ENCODE peak calls at places on chromosomes 6 and 20, in nine cellular contexts. X, F, D, V, M, L, K, E and P are unnamed samples.

GRCh38 chr6:148414836-148415235 is 72.2 kb downstream of the SASH1 start:
- DNase-seq in X (no peak), F (no peak), D (peak), V (peak), M (no peak), L (no peak), K (no peak), E (no peak), P (peak)

GRCh38 chr6:90098025-90098474 is 198.6 kb downstream of the BACH2 start:
- DNase-seq in X (no peak), F (no peak), D (peak), V (peak), M (no peak), L (no peak), K (no peak), E (no peak), P (peak)

GRCh38 chr6:114075300-114075699 is 104.4 kb upstream of the HDAC2 start:
- DNase-seq in X (no peak), F (no peak), D (no peak), V (no peak), M (no peak), L (no peak), K (no peak), E (no peak), P (no peak)

GRCh38 chr6:25882066-25882496 is 8.0 kb upstream of the SLC17A3 start:
- DNase-seq in X (peak), F (peak), D (no peak), V (no peak), M (peak), L (peak), K (peak), E (peak), P (no peak)

GRCh38 chr20:57928181-57928967 is 218.6 kb upstream of the PMEPA1 start:
- DNase-seq in X (no peak), F (peak), D (peak), V (peak), M (no peak), L (no peak), K (no peak), E (peak), P (peak)

GRCh38 chr6:161303628-161304340 is 29.9 kb upstream of the AGPAT4 start:
- DNase-seq in X (no peak), F (no peak), D (no peak), V (peak), M (no peak), L (no peak), K (no peak), E (no peak), P (peak)

GRCh38 chr6:100382031-100382430 is 82.7 kb downstream of the SIM1 start:
- DNase-seq in X (no peak), F (no peak), D (no peak), V (peak), M (no peak), L (no peak), K (no peak), E (no peak), P (no peak)

GRCh38 chr6:54846243-54846856 is at the start of gene FAM83B:
- DNase-seq in X (no peak), F (peak), D (no peak), V (peak), M (no peak), L (peak), K (no peak), E (peak), P (no peak)

GRCh38 chr20:47464380-47465101 is 37.1 kb upstream of the NCOA3 start:
- DNase-seq in X (no peak), F (no peak), D (peak), V (peak), M (no peak), L (no peak), K (no peak), E (no peak), P (peak)

DNA sequence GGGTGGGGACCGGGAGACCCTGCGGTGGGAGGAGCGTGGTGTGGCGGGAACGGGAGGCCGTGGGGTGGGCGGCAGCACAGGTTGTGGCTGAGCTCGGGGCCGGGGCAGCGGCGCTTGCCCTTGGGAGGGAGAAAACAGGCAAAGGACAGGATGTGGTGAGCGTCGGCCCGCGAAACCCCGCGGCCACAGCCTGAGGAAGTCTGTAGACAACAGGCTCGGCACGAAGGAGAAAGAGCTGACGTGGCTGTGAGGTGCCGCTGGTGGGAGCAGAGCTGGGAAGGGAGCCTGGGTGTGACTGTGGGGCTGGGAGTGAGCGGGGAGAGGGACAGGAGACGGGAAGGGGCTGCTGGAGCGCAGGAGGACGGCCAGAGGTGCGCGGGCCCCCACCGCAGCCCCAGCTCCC is 202.9 kb downstream of the DLL1 start:
- DNase-seq in X (peak), F (no peak), D (no peak), V (no peak), M (no peak), L (no peak), K (no peak), E (peak), P (no peak)
- H3K4me3 ChIP-seq in X (peak), F (no peak), D (no peak), V (no peak), M (no peak), L (no peak), K (no peak), E (no peak), P (no peak)

GRCh38 chr6:34332255-34333198 is 59.9 kb downstream of the NUDT3 start:
- DNase-seq in X (no peak), F (no peak), D (no peak), V (no peak), M (no peak), L (no peak), K (no peak), E (no peak), P (no peak)
- H3K27ac ChIP-seq in X (no peak), F (no peak), D (no peak), V (no peak), M (no peak), L (no peak), K (no peak), E (no peak), P (no peak)

DNA sequence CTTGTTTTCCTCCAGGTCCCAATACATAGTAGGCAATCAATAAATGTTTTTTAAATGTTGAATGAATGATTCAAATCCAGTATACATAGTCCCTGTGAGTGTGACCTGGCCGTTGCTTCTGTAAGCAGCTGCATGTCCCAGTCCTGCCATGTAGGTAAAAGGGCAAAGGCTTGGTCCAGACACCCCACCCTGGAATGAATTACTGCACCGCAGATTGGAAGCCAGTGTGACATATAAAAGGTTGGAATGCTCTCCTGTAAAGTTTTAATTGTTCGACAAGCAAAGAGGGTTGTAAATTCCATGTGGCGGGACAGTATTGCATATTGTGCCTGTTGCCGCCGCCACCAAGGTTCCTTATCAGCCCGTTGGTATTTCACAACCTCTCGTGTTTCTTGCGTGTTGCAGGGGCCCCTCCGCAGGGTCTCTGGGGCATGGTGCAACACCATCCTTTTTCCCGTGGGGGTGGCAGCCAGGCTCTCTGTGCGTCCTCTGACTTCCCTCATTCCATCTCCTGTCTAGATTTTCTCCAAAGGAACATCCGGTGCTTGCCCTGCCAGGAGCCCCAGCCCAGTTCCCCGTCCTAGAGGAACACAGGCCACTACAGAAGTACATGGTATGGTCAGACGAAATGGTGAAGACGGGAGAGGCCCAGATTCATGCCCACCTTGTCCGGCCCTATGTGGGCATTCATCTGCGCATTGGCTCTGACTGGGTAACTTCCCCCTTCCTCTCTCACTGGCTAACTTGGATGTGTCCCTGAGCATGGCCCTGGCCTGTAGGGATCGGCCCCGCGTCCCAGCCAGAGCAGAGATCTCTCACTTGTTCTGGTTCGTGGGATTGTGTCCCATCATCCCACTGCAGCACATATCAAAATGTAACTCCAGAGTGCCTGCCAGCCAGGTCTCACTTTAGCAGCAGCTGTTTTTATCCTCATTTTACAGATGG is 20.3 kb downstream of the POFUT1 start:
- DNase-seq in X (no peak), F (peak), D (no peak), V (no peak), M (no peak), L (no peak), K (no peak), E (peak), P (no peak)
- H3K4me3 ChIP-seq in X (no peak), F (no peak), D (no peak), V (no peak), M (no peak), L (no peak), K (no peak), E (no peak), P (no peak)

DNA sequence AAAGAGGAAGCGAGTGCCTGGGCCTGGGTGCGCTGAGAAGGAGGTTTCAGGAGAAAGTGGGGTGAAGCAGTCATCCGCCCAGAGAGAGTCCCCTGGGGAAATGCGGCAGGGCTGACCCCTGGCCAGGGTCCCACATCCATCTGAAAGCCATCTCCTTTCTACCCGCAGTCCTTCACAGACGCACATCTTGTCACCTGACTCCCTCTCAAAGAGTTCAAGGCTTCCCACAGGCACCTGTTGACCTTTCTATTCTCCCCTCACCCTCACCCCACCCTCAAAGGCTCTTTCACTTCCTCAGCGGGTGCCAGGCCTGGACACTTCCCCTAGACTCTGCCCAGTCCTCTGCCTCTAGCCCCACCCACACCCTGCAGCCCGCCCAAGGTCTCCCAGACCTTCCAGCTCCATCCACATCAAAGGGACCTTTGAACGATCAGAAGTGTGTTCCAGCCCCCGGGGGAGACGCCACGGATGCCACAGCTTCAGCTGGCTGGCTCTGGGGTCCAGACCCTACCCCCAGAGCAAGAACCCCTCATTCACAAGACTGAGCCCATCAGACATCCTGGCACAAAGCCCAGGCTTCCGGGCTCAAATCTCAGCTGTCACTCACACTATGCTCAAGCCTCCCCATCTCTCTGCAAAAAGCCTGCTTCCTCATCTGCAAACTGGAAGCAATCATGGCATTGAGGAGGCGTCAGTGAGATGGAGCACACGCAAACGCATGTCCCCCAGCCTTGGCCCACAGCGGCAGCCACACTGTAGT is 2.1 kb downstream of the CTSZ start:
- DNase-seq in X (peak), F (no peak), D (no peak), V (no peak), M (peak), L (no peak), K (no peak), E (peak), P (no peak)
- H3K27ac ChIP-seq in X (no peak), F (no peak), D (no peak), V (no peak), M (peak), L (no peak), K (no peak), E (peak), P (no peak)

DNA sequence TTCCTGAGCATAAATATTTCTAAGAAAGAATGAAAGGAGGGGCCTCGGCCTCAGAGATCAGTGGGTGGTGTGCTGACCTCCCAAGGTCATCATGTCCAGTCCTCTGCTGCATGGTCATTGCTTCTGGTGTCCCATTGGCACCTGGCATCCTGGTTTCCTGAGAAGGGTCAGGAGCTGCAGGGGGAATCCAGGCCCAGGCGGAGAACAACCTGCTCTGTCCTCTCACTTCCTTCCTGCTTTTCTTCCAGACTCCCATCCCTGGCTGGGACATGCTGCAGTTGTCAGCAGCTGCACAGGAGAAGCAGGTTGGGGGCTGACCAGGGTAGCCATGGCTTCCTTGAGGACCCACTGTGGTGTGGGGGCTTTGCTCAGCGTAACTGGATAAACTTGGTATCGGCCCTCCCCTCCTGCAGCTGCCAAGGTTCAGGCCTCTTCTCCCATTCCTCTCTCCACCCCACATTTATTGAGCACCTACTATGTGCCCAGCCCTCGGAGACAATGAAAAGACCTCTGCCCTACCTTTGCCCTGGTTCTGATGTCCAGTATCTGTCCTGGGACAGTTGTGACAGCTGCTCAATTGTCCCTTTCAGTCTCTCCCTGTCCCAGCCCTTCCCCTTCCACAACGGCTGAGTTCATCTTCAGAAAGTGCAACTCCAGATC is 155.2 kb downstream of the CEBPB start:
- DNase-seq in X (no peak), F (no peak), D (no peak), V (no peak), M (no peak), L (no peak), K (no peak), E (no peak), P (no peak)
- H3K4me3 ChIP-seq in X (no peak), F (no peak), D (no peak), V (no peak), M (no peak), L (no peak), K (no peak), E (peak), P (no peak)

GRCh38 chr20:44432618-44433577 is 42.8 kb upstream of the TTPAL start:
- DNase-seq in X (no peak), F (no peak), D (no peak), V (no peak), M (no peak), L (no peak), K (no peak), E (no peak), P (no peak)
- H3K27ac ChIP-seq in X (no peak), F (no peak), D (no peak), V (no peak), M (no peak), L (no peak), K (no peak), E (no peak), P (no peak)